ENCODE peak calls at places on chromosomes 12 and 14, in five cellular contexts. One of them, this sample, is unnamed.

GRCh38 chr14:54446201-54446693 is 5.1 kb upstream of the CNIH1 start:
- DNase-seq in A549: no peak
- DNase-seq in GM12878: no peak
- DNase-seq in K562: no peak
- DNase-seq in HepG2: no peak
- DNase-seq in this sample: no peak

GRCh38 chr12:69065804-69066203 is 132.8 kb upstream of the CPM start:
- DNase-seq in GM12878: no peak
- DNase-seq in HepG2: no peak
- DNase-seq in A549: no peak
- DNase-seq in K562: no peak
- DNase-seq in this sample: no peak

GRCh38 chr12:87931764-87932163 is 97.4 kb downstream of the C12orf50 start:
- DNase-seq in HepG2: no peak
- DNase-seq in GM12878: no peak
- DNase-seq in A549: peak; percentile 31
- DNase-seq in K562: no peak
- DNase-seq in this sample: no peak

GRCh38 chr14:21768116-21768874 is 94.7 kb upstream of the OR4E1 start:
- DNase-seq in GM12878: peak; percentile 5
- DNase-seq in A549: peak; percentile 26
- DNase-seq in HepG2: peak; percentile 42
- DNase-seq in K562: peak; percentile 15
- DNase-seq in this sample: no peak

GRCh38 chr14:51395361-51395849 is 155.4 kb downstream of the TMX1 start:
- DNase-seq in K562: no peak
- DNase-seq in GM12878: no peak
- DNase-seq in HepG2: no peak
- DNase-seq in A549: peak; percentile 22
- DNase-seq in this sample: no peak

GRCh38 chr12:12404297-12404696 is 47.4 kb downstream of the BORCS5 start:
- DNase-seq in K562: no peak
- DNase-seq in HepG2: no peak
- DNase-seq in A549: peak; percentile 36
- DNase-seq in GM12878: no peak
- DNase-seq in this sample: no peak

GRCh38 chr14:61965030-61965745 is 203.0 kb downstream of the SNAPC1 start:
- DNase-seq in GM12878: no peak
- DNase-seq in A549: peak; percentile 33
- DNase-seq in K562: no peak
- DNase-seq in HepG2: peak; percentile 25
- DNase-seq in this sample: no peak

GRCh38 chr12:56299308-56299852 is 750 bp downstream of the CS start:
- DNase-seq in A549: peak; percentile 27
- DNase-seq in GM12878: no peak
- DNase-seq in K562: peak; percentile 37
- DNase-seq in HepG2: no peak
- DNase-seq in this sample: peak; percentile 46

GRCh38 chr12:117587646-117588287 is 226.3 kb upstream of the NOS1 start:
- DNase-seq in K562: peak; percentile 73
- DNase-seq in A549: peak; percentile 60
- DNase-seq in GM12878: no peak
- DNase-seq in HepG2: peak; percentile 15
- DNase-seq in this sample: peak; percentile 89

GRCh38 chr14:101151226-101151929 is 247.9 kb upstream of the RTL1 start:
- DNase-seq in K562: no peak
- DNase-seq in HepG2: no peak
- DNase-seq in A549: peak; percentile 51
- DNase-seq in GM12878: no peak
- DNase-seq in this sample: no peak

GRCh38 chr12:59650594-59651229 is 54.9 kb downstream of the SLC16A7 start:
- DNase-seq in A549: no peak
- DNase-seq in HepG2: no peak
- DNase-seq in GM12878: no peak
- DNase-seq in K562: no peak
- DNase-seq in this sample: no peak

GRCh38 chr12:47189753-47190152 is 110.0 kb upstream of the AMIGO2 start:
- DNase-seq in HepG2: no peak
- DNase-seq in K562: no peak
- DNase-seq in A549: peak; percentile 27
- DNase-seq in GM12878: no peak
- DNase-seq in this sample: no peak

GRCh38 chr14:39186941-39187525 is 12.0 kb downstream of the PNN start:
- DNase-seq in GM12878: no peak
- DNase-seq in HepG2: no peak
- DNase-seq in K562: no peak
- DNase-seq in A549: no peak
- DNase-seq in this sample: no peak

GRCh38 chr12:113298472-113298817 is 36.5 kb downstream of the SLC8B1 start:
- DNase-seq in GM12878: no peak
- DNase-seq in HepG2: no peak
- DNase-seq in A549: no peak
- DNase-seq in K562: no peak
- DNase-seq in this sample: no peak

GRCh38 chr12:81015510-81015909 is 62.4 kb upstream of the ACSS3 start:
- DNase-seq in HepG2: peak; percentile 6
- DNase-seq in A549: no peak
- DNase-seq in K562: no peak
- DNase-seq in GM12878: no peak
- DNase-seq in this sample: no peak

GRCh38 chr14:53967606-53968005 is 11.0 kb upstream of the BMP4 start:
- DNase-seq in HepG2: no peak
- DNase-seq in K562: no peak
- DNase-seq in GM12878: no peak
- DNase-seq in A549: no peak
- DNase-seq in this sample: no peak

GRCh38 chr14:104799657-104800599 is 973 bp upstream of the ZBTB42 start:
- DNase-seq in HepG2: peak; percentile 76
- DNase-seq in GM12878: no peak
- DNase-seq in K562: peak; percentile 88
- DNase-seq in A549: no peak
- DNase-seq in this sample: peak; percentile 36

GRCh38 chr12:8045952-8046944 is 13.7 kb downstream of the FOXJ2 start:
- DNase-seq in A549: peak; percentile 84
- DNase-seq in GM12878: no peak
- DNase-seq in K562: peak; percentile 64
- DNase-seq in HepG2: peak; percentile 52
- DNase-seq in this sample: no peak

GRCh38 chr14:45359766-45360165 is 106.8 kb upstream of the MIS18BP1 start:
- DNase-seq in GM12878: no peak
- DNase-seq in HepG2: no peak
- DNase-seq in A549: no peak
- DNase-seq in K562: no peak
- DNase-seq in this sample: no peak
- TF ChIP-seq KDM1A in GM12878: no peak
- TF ChIP-seq KDM1A in HepG2: no peak
- TF ChIP-seq KDM1A in A549: no peak
- TF ChIP-seq KDM1A in K562: no peak
- TF ChIP-seq KDM1A in this sample: no peak

GRCh38 chr12:6383572-6384498 is at the start of gene LTBR:
- DNase-seq in K562: peak; percentile 82
- DNase-seq in A549: peak; percentile 91
- DNase-seq in GM12878: no peak
- DNase-seq in HepG2: peak; percentile 83
- DNase-seq in this sample: peak; percentile 85
- TF ChIP-seq EP300 in K562: no peak
- TF ChIP-seq EP300 in A549: no peak
- TF ChIP-seq EP300 in GM12878: no peak
- TF ChIP-seq EP300 in HepG2: peak; percentile 33
- TF ChIP-seq EP300 in this sample: no peak

GRCh38 chr14:70069186-70069585 is 119.6 kb downstream of the SLC8A3 start:
- DNase-seq in HepG2: peak; percentile 50
- DNase-seq in GM12878: no peak
- DNase-seq in K562: no peak
- DNase-seq in A549: no peak
- DNase-seq in this sample: no peak
- TF ChIP-seq KDM1A in HepG2: no peak
- TF ChIP-seq KDM1A in GM12878: no peak
- TF ChIP-seq KDM1A in K562: no peak
- TF ChIP-seq KDM1A in A549: no peak
- TF ChIP-seq KDM1A in this sample: no peak

GRCh38 chr14:56587701-56588100 is 8.1 kb downstream of the TMEM260 start:
- DNase-seq in GM12878: no peak
- DNase-seq in K562: no peak
- DNase-seq in A549: no peak
- DNase-seq in HepG2: no peak
- DNase-seq in this sample: no peak
- TF ChIP-seq EP300 in GM12878: no peak
- TF ChIP-seq EP300 in K562: no peak
- TF ChIP-seq EP300 in A549: no peak
- TF ChIP-seq EP300 in HepG2: no peak
- TF ChIP-seq EP300 in this sample: no peak

GRCh38 chr12:64781374-64782029 is 22.3 kb upstream of the GNS start:
- DNase-seq in A549: no peak
- DNase-seq in GM12878: no peak
- DNase-seq in K562: no peak
- DNase-seq in HepG2: no peak
- DNase-seq in this sample: no peak
- TF ChIP-seq KDM1A in A549: no peak
- TF ChIP-seq KDM1A in GM12878: no peak
- TF ChIP-seq KDM1A in K562: no peak
- TF ChIP-seq KDM1A in HepG2: no peak
- TF ChIP-seq KDM1A in this sample: no peak

GRCh38 chr14:37429618-37430017 is 165.4 kb downstream of the FOXA1 start:
- DNase-seq in A549: no peak
- DNase-seq in GM12878: no peak
- DNase-seq in HepG2: no peak
- DNase-seq in K562: no peak
- DNase-seq in this sample: no peak
- TF ChIP-seq EP300 in A549: no peak
- TF ChIP-seq EP300 in GM12878: no peak
- TF ChIP-seq EP300 in HepG2: no peak
- TF ChIP-seq EP300 in K562: no peak
- TF ChIP-seq EP300 in this sample: no peak

GRCh38 chr14:20455355-20456300 is 602 bp downstream of the APEX1 start:
- DNase-seq in A549: no peak
- DNase-seq in K562: peak; percentile 58
- DNase-seq in HepG2: no peak
- DNase-seq in GM12878: no peak
- DNase-seq in this sample: no peak
- TF ChIP-seq KDM1A in A549: no peak
- TF ChIP-seq KDM1A in K562: no peak
- TF ChIP-seq KDM1A in HepG2: no peak
- TF ChIP-seq KDM1A in GM12878: no peak
- TF ChIP-seq KDM1A in this sample: no peak

GRCh38 chr12:73632191-73632590 is 905.4 kb upstream of the ATXN7L3B start:
- DNase-seq in A549: no peak
- DNase-seq in HepG2: no peak
- DNase-seq in K562: no peak
- DNase-seq in GM12878: no peak
- DNase-seq in this sample: no peak

GRCh38 chr12:73632661-73633060 is 905.0 kb upstream of the ATXN7L3B start:
- DNase-seq in HepG2: no peak
- DNase-seq in K562: no peak
- DNase-seq in A549: no peak
- DNase-seq in GM12878: no peak
- DNase-seq in this sample: no peak

GRCh38 chr12:73625226-73625625 is 912.4 kb upstream of the ATXN7L3B start:
- DNase-seq in K562: no peak
- DNase-seq in A549: no peak
- DNase-seq in GM12878: no peak
- DNase-seq in HepG2: no peak
- DNase-seq in this sample: no peak

GRCh38 chr12:73629171-73629570 is 908.5 kb upstream of the ATXN7L3B start:
- DNase-seq in GM12878: no peak
- DNase-seq in A549: no peak
- DNase-seq in K562: no peak
- DNase-seq in HepG2: no peak
- DNase-seq in this sample: no peak

DNA sequence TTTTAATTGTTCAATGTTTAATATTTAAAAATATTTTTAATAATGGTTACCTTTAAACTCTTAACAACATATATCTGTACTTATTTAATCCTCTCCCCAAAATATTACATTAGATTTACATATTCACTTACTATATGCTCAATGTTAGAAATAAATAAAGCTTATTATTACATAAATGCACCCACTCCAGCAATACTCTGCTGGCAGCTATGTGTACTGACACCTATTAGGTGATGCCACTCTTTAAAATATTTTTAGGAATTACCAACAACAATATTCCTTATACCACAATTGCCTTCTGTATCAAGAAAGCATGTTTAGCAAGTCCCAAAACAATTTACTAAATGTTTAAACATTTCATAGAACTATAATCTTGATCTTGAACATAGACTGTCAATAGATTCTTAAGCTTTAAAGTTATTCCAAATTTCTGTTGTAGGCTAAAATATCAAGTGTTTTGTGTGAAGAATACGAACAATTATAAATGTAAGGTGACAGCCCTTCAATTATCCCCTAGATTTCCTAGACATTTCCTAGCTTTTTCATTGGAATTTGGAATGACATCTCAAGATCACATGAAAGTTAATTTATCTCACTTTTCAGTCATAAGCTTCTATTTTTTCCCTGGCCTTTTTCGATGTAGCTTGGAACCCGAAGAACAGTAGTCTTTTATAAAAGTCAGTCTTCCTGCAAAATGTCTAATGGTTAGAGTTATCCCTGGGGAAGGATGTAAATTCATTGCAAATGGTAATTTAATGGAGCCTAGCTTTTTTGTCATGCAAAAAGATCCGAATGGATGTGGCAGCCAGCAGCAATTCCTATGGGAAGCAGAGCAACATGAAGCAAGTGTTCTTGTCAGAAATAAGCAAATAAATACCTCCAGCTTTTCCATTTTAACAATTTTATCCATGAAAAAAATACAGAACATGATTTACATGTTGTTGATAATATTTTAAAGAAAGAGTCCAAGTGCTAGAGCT is 907.5 kb upstream of the ATXN7L3B start:
- DNase-seq in K562: no peak
- DNase-seq in HepG2: no peak
- DNase-seq in A549: no peak
- DNase-seq in GM12878: no peak
- DNase-seq in this sample: peak; percentile 17
- TF ChIP-seq EP300 in K562: no peak
- TF ChIP-seq EP300 in HepG2: no peak
- TF ChIP-seq EP300 in A549: no peak
- TF ChIP-seq EP300 in GM12878: no peak
- TF ChIP-seq EP300 in this sample: no peak